ENCODE peak calls at places on chromosome 6, in seven cellular contexts. U is lower lobe of right lung, E is upper lobe of left lung, Z is heart right ventricle, A is right lobe of liver, C is HepG2, W is lung. T is an unnamed sample.
A peak's percentile ranks its signal among the peaks of the same experiment; 100 is the strongest.

GRCh38 chr6:20173833-20174796 is 38.2 kb downstream of the MBOAT1 start:
- ATAC-seq in U (peak; percentile 71), E (peak; percentile 57), Z (no peak), A (peak; percentile 22), C (no peak), W (no peak), T (peak; percentile 30)

GRCh38 chr6:169907419-169908115 is 156.1 kb downstream of the ERMARD start:
- ATAC-seq in U (no peak), E (no peak), Z (no peak), A (no peak), C (no peak), W (no peak), T (no peak)

GRCh38 chr6:87923389-87924050 is 124.1 kb upstream of the SPACA1 start:
- ATAC-seq in U (no peak), E (no peak), Z (no peak), A (no peak), C (no peak), W (no peak), T (no peak)

GRCh38 chr6:83055366-83055964 is 10.2 kb downstream of the UBE3D start:
- ATAC-seq in U (peak; percentile 71), E (peak; percentile 83), Z (peak; percentile 63), A (peak; percentile 81), C (peak; percentile 67), W (no peak), T (peak; percentile 50)

GRCh38 chr6:20328266-20328946 is 73.3 kb upstream of the E2F3 start:
- ATAC-seq in U (no peak), E (no peak), Z (no peak), A (no peak), C (no peak), W (no peak), T (no peak)

GRCh38 chr6:110880651-110881050 is 6.1 kb downstream of the AMD1 start:
- ATAC-seq in U (no peak), E (no peak), Z (no peak), A (no peak), C (no peak), W (no peak), T (no peak)

GRCh38 chr6:57259064-57259463 is 37.0 kb upstream of the RAB23 start:
- ATAC-seq in U (no peak), E (no peak), Z (no peak), A (no peak), C (no peak), W (no peak), T (no peak)

GRCh38 chr6:30932665-30933365 is 845 bp upstream of the SFTA2 start:
- ATAC-seq in U (no peak), E (no peak), Z (no peak), A (no peak), C (no peak), W (no peak), T (no peak)

GRCh38 chr6:31272431-31272830 is 539 bp upstream of the HLA-C start:
- ATAC-seq in U (no peak), E (no peak), Z (peak; percentile 18), A (peak; percentile 36), C (peak; percentile 50), W (no peak), T (no peak)

GRCh38 chr6:144742779-144743178 is 457.6 kb downstream of the UTRN start:
- ATAC-seq in U (no peak), E (no peak), Z (no peak), A (no peak), C (no peak), W (no peak), T (no peak)

GRCh38 chr6:157368359-157369049 is 12.5 kb upstream of the ZDHHC14 start:
- ATAC-seq in U (no peak), E (no peak), Z (no peak), A (no peak), C (no peak), W (no peak), T (no peak)

GRCh38 chr6:130183271-130184222 is 39.2 kb downstream of the SAMD3 start:
- ATAC-seq in U (peak; percentile 45), E (no peak), Z (no peak), A (peak; percentile 20), C (no peak), W (no peak), T (no peak)

GRCh38 chr6:112033824-112034223 is 20.1 kb upstream of the CCN6 start:
- ATAC-seq in U (no peak), E (no peak), Z (no peak), A (no peak), C (no peak), W (no peak), T (no peak)

GRCh38 chr6:26362093-26362835 is 2.7 kb upstream of the BTN3A2 start:
- ATAC-seq in U (no peak), E (no peak), Z (no peak), A (no peak), C (peak; percentile 56), W (no peak), T (no peak)

GRCh38 chr6:4971851-4972250 is 32.0 kb downstream of the RPP40 start:
- ATAC-seq in U (no peak), E (no peak), Z (no peak), A (peak; percentile 22), C (peak; percentile 60), W (no peak), T (no peak)

GRCh38 chr6:4802312-4802935 is 26.2 kb downstream of the CDYL start:
- ATAC-seq in U (no peak), E (no peak), Z (no peak), A (no peak), C (no peak), W (no peak), T (no peak)

GRCh38 chr6:39452306-39452705 is 129.8 kb upstream of the KCNK16 start:
- ATAC-seq in U (no peak), E (no peak), Z (no peak), A (no peak), C (no peak), W (no peak), T (no peak)

GRCh38 chr6:26563488-26563887 is 25.3 kb downstream of the HMGN4 start:
- ATAC-seq in U (no peak), E (no peak), Z (no peak), A (no peak), C (no peak), W (no peak), T (no peak)

GRCh38 chr6:65259080-65259479 is 447.9 kb downstream of the EYS start:
- ATAC-seq in U (no peak), E (no peak), Z (no peak), A (no peak), C (peak; percentile 84), W (no peak), T (no peak)
- TF ChIP-seq CTCF in U (no peak), E (no peak), Z (no peak), A (no peak), C (no peak), W (no peak), T (no peak)

GRCh38 chr6:3086282-3086946 is 18.1 kb downstream of the RIPK1 start:
- ATAC-seq in U (no peak), E (no peak), Z (no peak), A (no peak), C (no peak), W (no peak), T (no peak)

GRCh38 chr6:3088853-3089445 is 20.7 kb downstream of the RIPK1 start:
- ATAC-seq in U (no peak), E (peak; percentile 73), Z (peak; percentile 11), A (no peak), C (no peak), W (no peak), T (no peak)

GRCh38 chr6:3090013-3090412 is 21.7 kb downstream of the RIPK1 start:
- ATAC-seq in U (no peak), E (no peak), Z (no peak), A (no peak), C (no peak), W (no peak), T (no peak)

GRCh38 chr6:3085074-3085473 is 16.8 kb downstream of the RIPK1 start:
- ATAC-seq in U (no peak), E (no peak), Z (peak; percentile 30), A (no peak), C (no peak), W (no peak), T (no peak)

DNA sequence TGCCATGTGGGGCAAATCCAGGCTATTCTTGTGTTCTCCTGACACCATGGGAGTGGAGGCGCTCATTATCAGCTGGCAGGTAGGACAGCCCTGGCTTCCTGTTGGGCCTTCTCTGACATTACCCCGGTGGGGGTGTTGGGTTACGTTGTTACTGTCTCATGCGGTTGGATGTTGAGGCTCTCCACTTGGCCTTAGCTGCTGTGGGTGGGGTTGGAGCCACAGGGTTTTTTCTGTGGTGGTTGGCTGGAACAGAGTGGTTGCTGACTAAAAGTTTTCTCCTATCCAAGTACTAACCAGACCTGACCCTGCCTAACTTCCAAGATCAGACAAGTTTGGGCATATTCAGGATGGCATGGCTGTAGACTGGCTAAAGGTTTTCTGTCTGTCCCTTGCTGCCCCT is 20.2 kb downstream of the RIPK1 start:
- ATAC-seq in U (peak; percentile 45), E (peak; percentile 89), Z (peak; percentile 49), A (no peak), C (no peak), W (no peak), T (peak; percentile 85)
- H3K27ac ChIP-seq in U (no peak overlapping the region), E (no peak overlapping the region), Z (peak overlapping the region; percentile 8), A (no peak overlapping the region), C (no peak overlapping the region), W (no peak overlapping the region), T (peak overlapping the region; percentile 41)

DNA sequence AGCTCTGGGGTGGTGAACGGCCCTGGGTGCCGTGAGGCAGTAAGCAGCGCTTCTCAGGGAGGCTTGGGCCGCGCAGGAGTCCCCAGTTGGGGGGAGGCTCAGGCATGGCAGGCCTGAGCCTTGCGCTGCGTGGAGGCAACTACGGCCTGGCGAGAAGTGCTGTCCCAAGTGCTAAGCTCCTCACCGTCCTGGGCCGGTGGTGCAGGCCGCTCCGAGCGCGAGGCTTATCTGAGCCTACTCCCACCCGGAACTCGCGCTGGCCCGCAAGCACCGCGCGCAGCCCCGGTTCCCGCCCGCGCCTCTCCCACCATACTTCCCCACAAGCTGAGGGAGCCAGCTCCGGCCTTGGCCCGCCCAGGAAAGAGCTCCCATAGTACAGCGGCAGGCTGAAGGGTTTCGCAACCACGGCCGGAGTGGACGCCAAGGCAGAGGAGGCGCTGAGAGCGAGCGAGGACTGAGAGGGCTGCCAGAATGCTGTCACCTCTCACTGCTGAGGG is 1.8 kb upstream of the WRNIP1 start:
- ATAC-seq in U (no peak), E (no peak), Z (no peak), A (no peak), C (no peak), W (no peak), T (no peak)
- H3K4me3 ChIP-seq in U (peak overlapping the region; percentile 62), E (no peak overlapping the region), Z (peak overlapping the region; percentile 73), A (no peak overlapping the region), C (no peak overlapping the region), W (no peak overlapping the region), T (no peak overlapping the region)

DNA sequence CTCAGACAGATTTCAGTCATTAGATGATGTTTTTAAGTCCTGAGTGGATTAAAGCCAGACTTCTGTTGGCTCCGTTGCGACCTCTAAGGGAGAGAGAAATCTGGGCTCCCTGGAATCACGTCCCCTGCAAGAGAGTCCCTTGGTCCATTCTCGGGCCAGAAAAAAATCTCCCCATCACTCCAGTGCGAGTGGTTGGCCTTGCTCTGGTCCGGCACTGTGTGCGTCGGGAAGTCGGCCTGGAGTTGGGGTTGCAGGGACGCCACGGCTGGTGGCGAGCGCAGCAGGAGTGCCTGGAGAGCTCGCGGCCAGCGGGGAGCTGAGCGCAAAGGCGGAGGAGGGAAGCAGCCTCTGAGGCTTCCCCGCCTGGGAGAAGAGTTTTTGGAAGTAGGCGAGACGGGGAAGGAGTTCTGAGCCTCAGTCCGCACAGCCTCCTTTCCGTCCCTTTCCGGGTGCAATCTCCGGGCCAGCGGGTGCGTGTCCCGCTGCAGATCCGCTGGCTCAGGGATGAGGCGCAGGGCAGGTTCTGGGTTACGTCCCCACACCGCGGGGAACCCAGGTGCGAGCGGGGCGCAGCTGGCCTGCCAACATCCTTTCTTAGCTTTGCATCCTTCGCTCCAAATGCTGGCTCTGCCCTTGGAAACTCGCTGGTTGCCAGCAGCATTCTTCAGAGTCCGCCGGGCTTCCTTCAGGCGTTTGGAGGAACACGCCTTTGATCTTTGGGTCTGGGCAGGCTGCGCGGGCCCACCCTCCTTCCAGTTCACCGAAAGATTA is 6.8 kb downstream of the TCF21 start:
- ATAC-seq in U (peak; percentile 58), E (peak; percentile 64), Z (peak; percentile 78), A (peak; percentile 31), C (peak; percentile 45), W (no peak), T (peak; percentile 46)
- TF ChIP-seq CTCF in U (no peak), E (no peak), Z (no peak), A (no peak), C (no peak), W (no peak), T (no peak)

T was measured in gastroesophageal sphincter.